ENCODE peak calls at places on chromosomes 13 and 19, in four cellular contexts. M is ovary, F is uterus, Y is left lung. B is an unnamed sample. For H3K4me1, the result is how much of the 10 kb centered on the place peaks cover.

GRCh38 chr13:48000559-48001126 is 430 bp downstream of the SUCLA2 start:
- DNase-seq in M (no peak), F (no peak), Y (peak), B (no peak)

GRCh38 chr19:35404879-35405622 is 34.2 kb downstream of the GPR42 start:
- DNase-seq in M (peak), F (no peak), Y (no peak), B (no peak)

GRCh38 chr19:3479177-3479818 is 1.0 kb downstream of the SMIM24 start:
- DNase-seq in M (no peak), F (no peak), Y (no peak), B (peak)

GRCh38 chr19:55368701-55369563 is 1.3 kb downstream of the IL11 start:
- DNase-seq in M (no peak), F (no peak), Y (peak), B (no peak)

GRCh38 chr13:75467009-75467728 is 14.8 kb downstream of the TBC1D4 start:
- DNase-seq in M (no peak), F (no peak), Y (no peak), B (no peak)

GRCh38 chr19:19661675-19662251 is 1.7 kb downstream of the ATP13A1 start:
- DNase-seq in M (no peak), F (no peak), Y (peak), B (peak)

GRCh38 chr19:14599548-14600147 is 16.8 kb downstream of the CLEC17A start:
- DNase-seq in M (no peak), F (no peak), Y (no peak), B (no peak)

GRCh38 chr13:52664269-52664668 is 11.6 kb downstream of the SUGT1 start:
- DNase-seq in M (no peak), F (no peak), Y (no peak), B (no peak)

GRCh38 chr13:33405371-33405770 is 119.8 kb upstream of the STARD13 start:
- DNase-seq in M (no peak), F (no peak), Y (no peak), B (no peak)

GRCh38 chr13:96821381-96821780 is 172.9 kb downstream of the OXGR1 start:
- DNase-seq in M (no peak), F (no peak), Y (no peak), B (no peak)

GRCh38 chr19:2653717-2654584 is 48.5 kb downstream of the GNG7 start:
- DNase-seq in M (no peak), F (no peak), Y (peak), B (no peak)

GRCh38 chr19:51375504-51376221 is 3.2 kb upstream of the NKG7 start:
- DNase-seq in M (no peak), F (no peak), Y (no peak), B (no peak)

GRCh38 chr19:2634960-2635359 is 67.5 kb downstream of the GNG7 start:
- DNase-seq in M (peak), F (no peak), Y (no peak), B (no peak)

GRCh38 chr13:71902676-71903075 is 35.7 kb upstream of the DACH1 start:
- DNase-seq in M (no peak), F (no peak), Y (no peak), B (no peak)

GRCh38 chr13:20472531-20472930 is 53.1 kb downstream of the CRYL1 start:
- DNase-seq in M (no peak), F (no peak), Y (no peak), B (no peak)

GRCh38 chr19:10523135-10523636 is 5.9 kb upstream of the S1PR5 start:
- DNase-seq in M (no peak), F (no peak), Y (no peak), B (no peak)

GRCh38 chr13:111399334-111399733 is 78.9 kb downstream of the TEX29 start:
- DNase-seq in M (peak), F (no peak), Y (peak), B (peak)

GRCh38 chr13:49248433-49249002 is 793 bp downstream of the CDADC1 start:
- DNase-seq in M (no peak), F (peak), Y (no peak), B (no peak)

GRCh38 chr19:42246143-42246868 is 3.9 kb upstream of the GSK3A start:
- DNase-seq in M (peak), F (peak), Y (no peak), B (peak)

GRCh38 chr19:48819366-48819816 is 8.6 kb upstream of the BCAT2 start:
- DNase-seq in M (peak), F (peak), Y (no peak), B (peak)

GRCh38 chr13:40206241-40207109 is 460.0 kb downstream of the FOXO1 start:
- DNase-seq in M (no peak), F (no peak), Y (no peak), B (no peak)

GRCh38 chr19:3494051-3494450 is 6.4 kb downstream of the DOHH start:
- DNase-seq in M (no peak), F (no peak), Y (no peak), B (no peak)

GRCh38 chr19:16069813-16070365 is 6.4 kb upstream of the TPM4 start:
- DNase-seq in M (no peak), F (no peak), Y (peak), B (peak)

GRCh38 chr13:67147257-67148218 is 82.6 kb downstream of the PCDH9 start:
- DNase-seq in M (no peak), F (no peak), Y (no peak), B (no peak)

GRCh38 chr13:50457430-50458393 is 385.8 kb downstream of the DLEU7 start:
- DNase-seq in M (no peak), F (no peak), Y (no peak), B (no peak)

GRCh38 chr13:30142502-30143211 is 164.7 kb downstream of the KATNAL1 start:
- DNase-seq in M (peak), F (peak), Y (no peak), B (peak)

GRCh38 chr19:14127929-14128509 is 8.4 kb downstream of the ASF1B start:
- DNase-seq in M (no peak), F (no peak), Y (no peak), B (no peak)

GRCh38 chr19:31350693-31351211 is 1.5 kb upstream of the TSHZ3 start:
- DNase-seq in M (peak), F (peak), Y (peak), B (no peak)

GRCh38 chr13:83333614-83334388 is 548.5 kb downstream of the SLITRK1 start:
- DNase-seq in M (no peak), F (no peak), Y (no peak), B (no peak)

GRCh38 chr13:112791662-112792440 is 102.0 kb downstream of the ATP11A start:
- DNase-seq in M (no peak), F (peak), Y (peak), B (peak)

GRCh38 chr13:27022571-27023311 is 148.9 kb downstream of the USP12 start:
- DNase-seq in M (no peak), F (no peak), Y (no peak), B (peak)

GRCh38 chr13:111323549-111323948 is 3.1 kb downstream of the TEX29 start:
- DNase-seq in M (no peak), F (no peak), Y (no peak), B (peak)

GRCh38 chr19:45630463-45630862 is 8.7 kb downstream of the EML2 start:
- DNase-seq in M (no peak), F (no peak), Y (no peak), B (no peak)

GRCh38 chr19:54029930-54030490 is 33.7 kb downstream of the VSTM1 start:
- DNase-seq in M (peak), F (peak), Y (no peak), B (no peak)

GRCh38 chr19:10112037-10112751 is 701 bp downstream of the P2RY11 start:
- DNase-seq in M (no peak), F (no peak), Y (peak), B (no peak)

GRCh38 chr19:14385492-14385891 is 4.2 kb downstream of the ADGRE5 start:
- DNase-seq in M (no peak), F (no peak), Y (no peak), B (no peak)

GRCh38 chr13:101579291-101579802 is 126.9 kb downstream of the ITGBL1 start:
- DNase-seq in M (no peak), F (no peak), Y (no peak), B (no peak)

DNA sequence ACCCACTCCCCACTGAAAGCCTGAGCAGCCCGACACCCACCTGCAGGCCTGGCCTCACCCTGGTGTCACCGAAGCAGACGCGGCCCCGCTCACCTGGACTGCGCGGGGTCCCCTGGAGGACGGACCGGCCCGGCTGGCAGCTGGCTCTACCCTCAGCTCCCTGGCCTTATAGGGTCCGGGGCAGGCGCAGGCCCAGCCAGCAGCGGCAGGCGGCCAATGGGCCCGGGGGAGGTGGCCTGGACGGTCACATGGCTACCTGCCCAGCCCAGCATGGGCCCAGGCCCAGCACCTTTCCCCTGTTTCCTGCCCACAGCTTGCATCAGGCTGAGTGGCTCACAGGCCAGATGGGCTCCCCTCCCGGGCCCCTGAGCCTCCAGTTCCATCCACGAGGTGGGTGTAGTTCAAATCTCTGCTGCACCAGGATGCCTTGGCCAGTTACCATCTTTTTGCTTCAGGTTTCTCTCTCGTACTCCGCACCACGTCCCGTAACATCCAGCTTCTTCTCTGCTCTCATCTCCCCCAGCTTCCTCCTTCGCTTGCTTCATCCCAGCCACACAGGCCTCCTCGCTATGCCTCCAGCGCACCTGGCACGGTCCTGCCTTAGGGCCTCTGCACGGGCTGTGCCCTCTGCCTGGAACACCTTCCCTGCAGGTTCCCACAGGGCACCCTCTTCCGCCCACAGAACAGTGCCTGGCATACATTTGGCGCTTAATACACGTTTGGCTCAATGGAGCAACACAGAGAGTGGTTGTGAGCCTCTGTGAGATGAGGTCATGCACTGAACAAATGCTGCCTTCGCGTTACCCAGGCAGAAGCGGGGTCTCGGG is at the start of gene PLIN4:
- DNase-seq in M (peak), F (peak), Y (peak), B (no peak)
- H3K4me1 ChIP-seq in M (under half), F (under half), Y (under half), B (under half)

GRCh38 chr19:38665219-38665931 is 17.9 kb downstream of the ACTN4 start:
- DNase-seq in M (no peak), F (no peak), Y (no peak), B (no peak)
- H3K4me1 ChIP-seq in M (half or more), F (under half), Y (half or more), B (half or more)

DNA sequence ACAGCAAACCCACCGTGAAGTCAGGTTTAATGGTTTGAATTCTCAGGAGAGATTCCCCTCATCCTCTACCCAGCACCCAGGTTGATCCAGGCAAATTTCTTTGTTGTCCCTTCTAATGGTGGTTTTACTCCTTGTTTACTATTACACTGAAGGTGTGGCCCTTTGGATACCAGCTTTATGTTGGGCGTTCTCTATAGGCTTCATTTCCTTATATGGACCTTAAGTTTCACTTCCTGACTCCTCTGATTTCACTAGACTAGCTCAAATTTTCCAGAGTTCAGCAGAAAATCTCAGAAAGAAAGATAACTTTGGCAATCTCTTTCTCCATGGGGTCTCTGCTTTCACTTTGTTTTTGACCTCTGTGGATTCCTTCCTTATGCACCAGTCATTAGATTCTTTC is 212.3 kb downstream of the LACC1 start:
- DNase-seq in M (no peak), F (no peak), Y (no peak), B (no peak)
- H3K4me1 ChIP-seq in M (under half), F (under half), Y (under half), B (under half)

GRCh38 chr13:98868932-98869331 is 108.9 kb downstream of the DOCK9 start:
- DNase-seq in M (no peak), F (no peak), Y (no peak), B (no peak)

GRCh38 chr13:98869408-98870090 is 108.3 kb downstream of the DOCK9 start:
- DNase-seq in M (peak), F (peak), Y (no peak), B (no peak)

GRCh38 chr13:98873377-98874028 is 104.4 kb downstream of the DOCK9 start:
- DNase-seq in M (no peak), F (no peak), Y (no peak), B (no peak)

GRCh38 chr13:98874029-98874397 is 103.9 kb downstream of the DOCK9 start:
- DNase-seq in M (no peak), F (no peak), Y (no peak), B (no peak)

GRCh38 chr13:98871727-98872126 is 106.1 kb downstream of the DOCK9 start:
- DNase-seq in M (no peak), F (no peak), Y (no peak), B (no peak)
- H3K4me1 ChIP-seq in M (under half), F (under half), Y (under half), B (under half)

GRCh38 chr19:57239982-57240310 is 486 bp upstream of the ZNF805 start:
- DNase-seq in M (no peak), F (no peak), Y (no peak), B (no peak)
- H3K4me1 ChIP-seq in M (under half), F (under half), Y (under half), B (under half)

GRCh38 chr19:955803-956746 is 28.1 kb upstream of the WDR18 start:
- DNase-seq in M (no peak), F (no peak), Y (peak), B (no peak)
- H3K4me1 ChIP-seq in M (under half), F (under half), Y (under half), B (under half)

GRCh38 chr19:43781630-43782310 is 997 bp upstream of the KCNN4 start:
- DNase-seq in M (no peak), F (no peak), Y (no peak), B (no peak)

GRCh38 chr19:43783636-43784035 is 2.9 kb upstream of the KCNN4 start:
- DNase-seq in M (no peak), F (no peak), Y (no peak), B (no peak)

GRCh38 chr19:43780706-43781525 is at the start of gene KCNN4:
- DNase-seq in M (no peak), F (no peak), Y (peak), B (no peak)

GRCh38 chr19:43782689-43783231 is 2.0 kb upstream of the KCNN4 start:
- DNase-seq in M (no peak), F (no peak), Y (no peak), B (no peak)

GRCh38 chr19:43782311-43782660 is 1.5 kb upstream of the KCNN4 start:
- DNase-seq in M (no peak), F (no peak), Y (no peak), B (no peak)
- H3K4me1 ChIP-seq in M (under half), F (under half), Y (under half), B (half or more)

B was measured in suprapubic skin.